ENCODE peak calls at places on chromosomes 1 and 21, in five cellular contexts. X, V, M, E and G are unnamed samples.

GRCh38 chr1:6040444-6040843 is 5.2 kb upstream of the KCNAB2 start:
- DNase-seq in E (no peak), X (no peak), M (no peak), V (no peak), G (no peak)

GRCh38 chr1:115277276-115277675 is 60.8 kb downstream of the NGF start:
- DNase-seq in V (no peak), E (no peak), X (no peak), M (peak), G (no peak)

GRCh38 chr1:65255088-65256050 is 54.0 kb upstream of the DNAJC6 start:
- DNase-seq in X (no peak), E (peak), M (no peak), V (peak), G (no peak)

GRCh38 chr1:18886003-18886335 is 16.4 kb downstream of the ALDH4A1 start:
- DNase-seq in V (no peak), X (no peak), M (peak), E (no peak), G (no peak)

GRCh38 chr1:171916315-171916771 is 75.0 kb downstream of the DNM3 start:
- DNase-seq in E (no peak), V (no peak), M (no peak), X (no peak), G (no peak)

GRCh38 chr1:55420021-55420420 is 204.9 kb upstream of the USP24 start:
- DNase-seq in E (no peak), V (no peak), M (no peak), X (no peak), G (no peak)

GRCh38 chr1:23562138-23562819 is 3.0 kb upstream of the ID3 start:
- DNase-seq in X (peak), V (peak), E (peak), M (peak), G (peak)

GRCh38 chr1:30034627-30035521 is 688.5 kb downstream of the MATN1 start:
- DNase-seq in V (peak), E (no peak), X (no peak), M (no peak), G (no peak)

GRCh38 chr1:182340233-182341058 is 51.1 kb downstream of the GLUL start:
- DNase-seq in E (peak), X (no peak), M (peak), V (no peak), G (no peak)

GRCh38 chr21:42262826-42263225 is 43.9 kb downstream of the ABCG1 start:
- DNase-seq in M (no peak), X (no peak), E (peak), V (peak), G (peak)

GRCh38 chr1:239952348-239953307 is 139.1 kb upstream of the FMN2 start:
- DNase-seq in E (no peak), M (no peak), X (no peak), V (no peak), G (no peak)

GRCh38 chr1:5976231-5976630 is 16.0 kb downstream of the NPHP4 start:
- DNase-seq in M (no peak), V (no peak), X (no peak), E (no peak), G (no peak)

GRCh38 chr1:2859881-2860430 is 58.5 kb upstream of the TTC34 start:
- DNase-seq in M (no peak), V (no peak), E (peak), X (no peak), G (no peak)

GRCh38 chr1:243420968-243421675 is 165.3 kb downstream of the SDCCAG8 start:
- DNase-seq in X (no peak), V (no peak), E (no peak), M (no peak), G (no peak)

GRCh38 chr1:153805042-153805745 is 30.0 kb downstream of the SLC27A3 start:
- DNase-seq in X (peak), M (peak), V (no peak), E (peak), G (no peak)

GRCh38 chr1:156931553-156931952 is 11.1 kb downstream of the LRRC71 start:
- DNase-seq in V (no peak), E (no peak), M (no peak), X (no peak), G (no peak)

GRCh38 chr1:167404908-167405307 is 113.4 kb downstream of the CD247 start:
- DNase-seq in M (no peak), V (no peak), E (no peak), X (no peak), G (no peak)